ENCODE peak calls at places on chromosomes 5 and 9, in four cellular contexts. One of them, this sample, is unnamed.

GRCh38 chr5:152271420-152271819 is 133.7 kb downstream of the NMUR2 start:
- DNase-seq in HCT116: peak; percentile 2
- DNase-seq in endothelial cell of umbilical vein: no peak
- DNase-seq in stomach: peak; percentile 27
- DNase-seq in this sample: no peak

GRCh38 chr5:109654455-109654854 is 35.3 kb upstream of the MAN2A1 start:
- DNase-seq in HCT116: no peak
- DNase-seq in endothelial cell of umbilical vein: no peak
- DNase-seq in stomach: no peak
- DNase-seq in this sample: no peak

GRCh38 chr9:133046900-133047295 is 14.9 kb upstream of the CEL start:
- DNase-seq in HCT116: no peak
- DNase-seq in endothelial cell of umbilical vein: no peak
- DNase-seq in stomach: no peak
- DNase-seq in this sample: no peak

GRCh38 chr5:147479949-147480348 is 29.9 kb downstream of the DPYSL3 start:
- DNase-seq in HCT116: no peak
- DNase-seq in endothelial cell of umbilical vein: peak; percentile 86
- DNase-seq in stomach: no peak
- DNase-seq in this sample: peak; percentile 11

GRCh38 chr9:25461416-25461815 is 216.8 kb downstream of the TUSC1 start:
- DNase-seq in HCT116: no peak
- DNase-seq in endothelial cell of umbilical vein: no peak
- DNase-seq in stomach: no peak
- DNase-seq in this sample: no peak

GRCh38 chr9:89106224-89106851 is 72.3 kb downstream of the SHC3 start:
- DNase-seq in HCT116: no peak
- DNase-seq in endothelial cell of umbilical vein: no peak
- DNase-seq in stomach: no peak
- DNase-seq in this sample: no peak

GRCh38 chr9:81125446-81126092 is 563.8 kb downstream of the TLE1 start:
- DNase-seq in HCT116: no peak
- DNase-seq in endothelial cell of umbilical vein: no peak
- DNase-seq in stomach: no peak
- DNase-seq in this sample: no peak

GRCh38 chr5:43631182-43631910 is 28.4 kb downstream of the NNT start:
- DNase-seq in HCT116: peak; percentile 69
- DNase-seq in endothelial cell of umbilical vein: peak; percentile 72
- DNase-seq in stomach: peak; percentile 34
- DNase-seq in this sample: peak; percentile 34

GRCh38 chr9:129607026-129607397 is 13.9 kb downstream of the C9orf50 start:
- DNase-seq in HCT116: no peak
- DNase-seq in endothelial cell of umbilical vein: no peak
- DNase-seq in stomach: no peak
- DNase-seq in this sample: no peak

GRCh38 chr5:88925692-88926490 is 42.9 kb upstream of the MEF2C start:
- DNase-seq in HCT116: no peak
- DNase-seq in endothelial cell of umbilical vein: no peak
- DNase-seq in stomach: no peak
- DNase-seq in this sample: no peak

GRCh38 chr5:171299228-171299627 is 9.8 kb upstream of the TLX3 start:
- DNase-seq in HCT116: no peak
- DNase-seq in endothelial cell of umbilical vein: no peak
- DNase-seq in stomach: no peak
- DNase-seq in this sample: no peak

GRCh38 chr9:121322037-121322736 is 47.9 kb downstream of the STOM start:
- DNase-seq in HCT116: peak; percentile 44
- DNase-seq in endothelial cell of umbilical vein: peak; percentile 88
- DNase-seq in stomach: no peak
- DNase-seq in this sample: no peak

GRCh38 chr5:75617746-75618352 is 6.6 kb downstream of the ANKDD1B start:
- DNase-seq in HCT116: no peak
- DNase-seq in endothelial cell of umbilical vein: no peak
- DNase-seq in stomach: no peak
- DNase-seq in this sample: no peak

GRCh38 chr5:172897691-172898512 is 61.3 kb upstream of the RPL26L1 start:
- DNase-seq in HCT116: no peak
- DNase-seq in endothelial cell of umbilical vein: peak; percentile 91
- DNase-seq in stomach: no peak
- DNase-seq in this sample: no peak

GRCh38 chr9:134321957-134322741 is 4.1 kb upstream of the RXRA start:
- DNase-seq in HCT116: no peak
- DNase-seq in endothelial cell of umbilical vein: no peak
- DNase-seq in stomach: peak; percentile 62
- DNase-seq in this sample: no peak

GRCh38 chr9:125472926-125473701 is 211.5 kb downstream of the GAPVD1 start:
- DNase-seq in HCT116: no peak
- DNase-seq in endothelial cell of umbilical vein: peak; percentile 70
- DNase-seq in stomach: no peak
- DNase-seq in this sample: no peak

GRCh38 chr5:36301858-36302603 is at the start of gene RANBP3L:
- DNase-seq in HCT116: no peak
- DNase-seq in endothelial cell of umbilical vein: peak; percentile 69
- DNase-seq in stomach: peak; percentile 46
- DNase-seq in this sample: peak; percentile 63

GRCh38 chr9:13718539-13718938 is 439.0 kb upstream of the MPDZ start:
- DNase-seq in HCT116: no peak
- DNase-seq in endothelial cell of umbilical vein: no peak
- DNase-seq in stomach: no peak
- DNase-seq in this sample: no peak

GRCh38 chr9:136361047-136361756 is 2.3 kb downstream of the DNLZ start:
- DNase-seq in HCT116: no peak
- DNase-seq in endothelial cell of umbilical vein: no peak
- DNase-seq in stomach: no peak
- DNase-seq in this sample: no peak

GRCh38 chr5:151250346-151251000 is 2.5 kb upstream of the GM2A start:
- DNase-seq in HCT116: no peak
- DNase-seq in endothelial cell of umbilical vein: no peak
- DNase-seq in stomach: no peak
- DNase-seq in this sample: no peak

GRCh38 chr5:69450116-69450515 is 35.2 kb downstream of the MARVELD2 start:
- DNase-seq in HCT116: peak; percentile 42
- DNase-seq in endothelial cell of umbilical vein: peak; percentile 60
- DNase-seq in stomach: no peak
- DNase-seq in this sample: no peak

GRCh38 chr9:36940881-36941280 is 93.2 kb downstream of the PAX5 start:
- DNase-seq in HCT116: no peak
- DNase-seq in endothelial cell of umbilical vein: no peak
- DNase-seq in stomach: no peak
- DNase-seq in this sample: no peak

DNA sequence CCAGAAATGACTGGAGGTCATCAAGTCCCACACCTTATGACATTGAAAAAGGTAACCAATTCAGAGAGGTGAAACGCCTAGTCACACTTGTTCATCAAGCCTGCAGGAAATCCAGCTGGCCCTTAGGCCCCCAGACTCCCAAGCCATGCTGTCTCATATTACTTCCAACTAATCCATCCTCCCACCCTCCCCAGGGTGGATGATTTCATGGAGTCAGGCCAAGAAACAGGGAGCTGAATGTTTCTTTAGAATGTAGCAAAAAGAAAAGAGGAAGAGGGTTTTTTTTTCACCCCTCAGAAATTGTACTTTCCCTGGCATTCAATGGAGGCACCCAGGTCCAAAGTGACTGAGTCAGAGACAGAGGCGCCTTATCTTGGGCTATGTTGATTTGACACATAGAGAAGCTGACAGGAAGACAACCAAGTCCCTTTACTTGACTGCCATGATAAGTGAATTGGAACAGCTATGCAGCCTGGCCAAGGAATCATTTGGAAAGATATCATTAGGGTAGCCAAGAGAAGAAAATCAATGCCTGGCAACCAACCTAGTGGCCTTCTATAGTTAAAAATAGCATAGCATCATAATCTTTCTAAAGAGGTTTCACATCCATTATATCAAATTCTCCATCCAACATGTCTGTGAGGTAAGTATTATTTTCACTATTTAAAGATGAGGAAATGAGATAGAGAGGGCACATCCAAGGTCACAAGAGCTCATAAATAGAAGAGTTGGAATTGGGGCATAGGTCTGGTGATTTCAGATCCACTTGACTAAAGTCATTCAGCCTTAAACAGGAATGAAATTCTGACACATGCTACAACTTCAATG is 260.0 kb upstream of the NR4A3 start:
- DNase-seq in HCT116: no peak
- DNase-seq in endothelial cell of umbilical vein: no peak
- DNase-seq in stomach: no peak
- DNase-seq in this sample: no peak
- TF ChIP-seq POLR2AphosphoS5 in HCT116: no peak
- TF ChIP-seq POLR2AphosphoS5 in endothelial cell of umbilical vein: no peak
- TF ChIP-seq POLR2AphosphoS5 in stomach: no peak
- TF ChIP-seq POLR2AphosphoS5 in this sample: no peak

DNA sequence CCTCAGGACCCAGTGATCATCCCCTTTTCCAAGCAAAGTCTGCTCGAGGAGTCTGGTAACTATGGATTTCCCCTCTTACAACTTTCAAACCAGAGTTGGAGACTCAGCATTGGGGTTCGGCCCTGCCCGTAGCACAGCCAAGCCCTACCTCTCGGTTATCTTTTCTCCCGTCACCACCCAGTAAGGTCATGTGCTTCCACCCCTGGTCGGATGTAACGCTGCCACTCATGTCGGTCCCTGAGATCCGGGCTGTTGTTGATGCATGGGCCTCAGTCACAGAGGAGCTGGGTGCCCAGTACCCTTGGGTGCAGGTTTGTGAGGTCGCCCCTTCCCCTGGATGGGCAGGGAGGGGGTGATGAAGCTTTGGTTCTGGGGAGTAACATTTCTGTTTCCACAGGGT is 1.2 kb downstream of the GALT start:
- DNase-seq in HCT116: no peak
- DNase-seq in endothelial cell of umbilical vein: no peak
- DNase-seq in stomach: no peak
- DNase-seq in this sample: no peak
- H3K4me1 ChIP-seq in HCT116: peaks cover 45% of the 10 kb centered on the region
- H3K4me1 ChIP-seq in endothelial cell of umbilical vein: peaks cover 28% of the 10 kb centered on the region
- H3K4me1 ChIP-seq in stomach: peaks cover 43% of the 10 kb centered on the region
- H3K4me1 ChIP-seq in this sample: peaks cover 12% of the 10 kb centered on the region

GRCh38 chr5:131436081-131436480 is 172.2 kb downstream of the CDC42SE2 start:
- DNase-seq in HCT116: no peak
- DNase-seq in endothelial cell of umbilical vein: no peak
- DNase-seq in stomach: no peak
- DNase-seq in this sample: peak; percentile 54

DNA sequence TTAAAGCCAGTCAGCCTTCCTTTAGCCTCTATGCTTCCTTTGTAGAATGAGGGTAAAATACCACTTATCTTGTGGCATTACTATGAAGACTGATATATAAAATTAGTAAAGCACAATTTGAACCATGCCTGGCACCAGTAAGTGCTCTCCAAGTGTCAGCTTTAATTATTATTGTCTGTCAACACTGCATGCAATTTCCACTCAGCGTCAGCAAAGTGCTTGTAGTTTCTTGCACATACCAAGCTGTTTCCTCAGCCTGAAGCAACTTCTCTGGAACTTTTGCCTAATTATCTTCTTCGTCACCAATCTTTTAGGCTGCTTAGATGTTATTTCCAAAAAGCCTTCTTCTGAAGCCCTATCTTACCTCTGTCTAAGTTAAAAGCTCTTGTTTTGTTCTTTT is 177.3 kb downstream of the CDC42SE2 start:
- DNase-seq in HCT116: no peak
- DNase-seq in endothelial cell of umbilical vein: no peak
- DNase-seq in stomach: no peak
- DNase-seq in this sample: no peak
- TF ChIP-seq POLR2AphosphoS5 in HCT116: no peak
- TF ChIP-seq POLR2AphosphoS5 in endothelial cell of umbilical vein: no peak
- TF ChIP-seq POLR2AphosphoS5 in stomach: no peak
- TF ChIP-seq POLR2AphosphoS5 in this sample: no peak

DNA sequence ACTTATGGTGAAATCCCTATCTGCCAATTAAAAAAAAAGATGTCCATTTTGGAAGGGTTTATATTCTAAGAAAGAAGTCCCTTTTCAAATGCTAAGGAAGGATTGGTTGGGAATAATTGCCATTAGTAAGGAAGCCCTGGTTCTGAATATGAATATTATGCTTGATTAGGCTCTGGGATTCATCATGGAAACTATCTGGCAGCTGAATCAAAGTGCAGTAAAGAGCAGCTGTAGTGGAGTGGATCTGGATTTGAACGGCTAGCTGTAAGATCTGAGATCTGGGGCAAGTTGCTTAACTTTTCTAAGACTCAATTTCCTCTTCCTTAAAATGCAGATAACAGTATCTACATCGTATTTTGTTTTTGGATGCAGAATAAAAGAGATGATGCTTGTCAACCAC is 10.5 kb downstream of the IL12B start:
- DNase-seq in HCT116: no peak
- DNase-seq in endothelial cell of umbilical vein: no peak
- DNase-seq in stomach: no peak
- DNase-seq in this sample: no peak
- H3K4me1 ChIP-seq in HCT116: no peaks in the 10 kb centered on the region
- H3K4me1 ChIP-seq in endothelial cell of umbilical vein: no peaks in the 10 kb centered on the region
- H3K4me1 ChIP-seq in stomach: no peaks in the 10 kb centered on the region
- H3K4me1 ChIP-seq in this sample: no peaks in the 10 kb centered on the region

GRCh38 chr9:38227061-38227540 is 158.1 kb upstream of the SHB start:
- DNase-seq in HCT116: no peak
- DNase-seq in endothelial cell of umbilical vein: peak; percentile 61
- DNase-seq in stomach: no peak
- DNase-seq in this sample: peak; percentile 28
- TF ChIP-seq POLR2AphosphoS5 in HCT116: no peak
- TF ChIP-seq POLR2AphosphoS5 in endothelial cell of umbilical vein: no peak
- TF ChIP-seq POLR2AphosphoS5 in stomach: no peak
- TF ChIP-seq POLR2AphosphoS5 in this sample: no peak

DNA sequence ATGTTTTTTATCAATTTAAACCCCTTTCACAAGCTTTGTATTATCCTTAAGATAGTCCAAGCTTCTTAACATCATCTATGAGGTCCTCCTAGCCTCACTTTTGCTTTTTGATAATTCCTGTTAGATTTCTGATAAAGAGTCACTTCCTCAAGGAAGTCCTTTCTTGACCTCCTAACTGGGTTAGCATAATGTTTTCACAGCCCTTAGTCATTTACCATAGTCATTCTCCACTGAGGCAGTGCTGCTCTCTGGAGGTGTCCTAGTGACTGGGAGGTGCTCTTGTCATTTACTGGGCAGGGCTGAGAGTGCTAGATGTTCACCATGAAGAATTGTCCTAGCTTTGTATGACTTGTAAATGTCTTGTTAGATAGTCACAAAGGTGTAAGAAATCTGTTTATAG is 26.4 kb downstream of the TNPO1 start:
- DNase-seq in HCT116: peak; percentile 32
- DNase-seq in endothelial cell of umbilical vein: peak; percentile 92
- DNase-seq in stomach: no peak
- DNase-seq in this sample: no peak
- H3K4me1 ChIP-seq in HCT116: peaks cover 33% of the 10 kb centered on the region
- H3K4me1 ChIP-seq in endothelial cell of umbilical vein: peaks cover 70% of the 10 kb centered on the region
- H3K4me1 ChIP-seq in stomach: peaks cover 17% of the 10 kb centered on the region
- H3K4me1 ChIP-seq in this sample: no peaks in the 10 kb centered on the region